ENCODE peak calls at places on chromosomes 5 and 9, in four cellular contexts. F is tibial artery, W is mesenchymal stem cell, K is psoas muscle. P is an unnamed sample.

GRCh38 chr9:112823257-112823656 is 67.4 kb downstream of the SLC46A2 start:
- DNase-seq in F (no peak), W (no peak), K (no peak), P (no peak)

GRCh38 chr9:89384783-89385182 is 66.5 kb downstream of the SECISBP2 start:
- DNase-seq in F (no peak), W (no peak), K (no peak), P (no peak)

GRCh38 chr9:135533093-135533492 is 11.9 kb downstream of the LCN1 start:
- DNase-seq in F (no peak), W (no peak), K (no peak), P (no peak)

GRCh38 chr5:92401492-92401891 is 1018.4 kb upstream of the ARRDC3 start:
- DNase-seq in F (no peak), W (no peak), K (no peak), P (no peak)

GRCh38 chr5:78605611-78606010 is 43.0 kb downstream of the LHFPL2 start:
- DNase-seq in F (no peak), W (no peak), K (no peak), P (no peak)

GRCh38 chr5:132979367-132979935 is 16.0 kb upstream of the AFF4 start:
- DNase-seq in F (no peak), W (peak; percentile 34), K (no peak), P (peak; percentile 20)

GRCh38 chr9:136087741-136088480 is 7.2 kb downstream of the NACC2 start:
- DNase-seq in F (no peak), W (no peak), K (peak; percentile 48), P (no peak)

GRCh38 chr5:91225848-91226686 is 157.1 kb downstream of the ARRDC3 start:
- DNase-seq in F (no peak), W (no peak), K (no peak), P (no peak)

GRCh38 chr9:72210522-72210921 is 61.3 kb downstream of the GDA start:
- DNase-seq in F (no peak), W (no peak), K (no peak), P (no peak)

GRCh38 chr5:76807296-76807695 is 11.5 kb upstream of the F2RL1 start:
- DNase-seq in F (no peak), W (peak; percentile 92), K (no peak), P (peak; percentile 66)

DNA sequence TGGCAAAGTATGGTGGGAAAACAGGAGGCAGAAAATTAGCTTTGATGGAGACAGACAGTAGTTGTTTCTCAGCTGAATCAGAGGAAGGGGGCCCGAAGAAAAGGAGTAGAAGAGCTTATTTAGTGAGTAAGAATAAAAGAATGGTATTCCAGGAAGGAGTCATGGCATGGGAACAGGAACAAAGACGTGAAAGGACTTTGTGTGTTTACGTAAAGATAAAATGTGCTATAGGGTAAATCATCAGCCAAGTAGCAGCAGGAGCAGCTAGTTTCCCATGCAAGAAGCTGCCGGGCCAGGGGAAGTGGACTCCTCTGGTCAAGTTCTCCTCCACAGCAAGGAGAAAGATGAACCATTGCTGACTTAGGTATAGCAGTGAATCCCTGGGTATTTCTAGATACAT is 454.5 kb downstream of the HINT1 start:
- DNase-seq in F (no peak), W (peak; percentile 76), K (no peak), P (no peak)
- H3K4me3 ChIP-seq in F (no peak overlapping the region), W (no peak overlapping the region), K (no peak overlapping the region), P (no peak overlapping the region)

GRCh38 chr5:176342766-176343458 is 18.7 kb downstream of the KIAA1191 start:
- DNase-seq in F (no peak), W (no peak), K (no peak), P (no peak)
- H3K36me3 ChIP-seq in F (peaks cover 65% of the 10 kb centered on the region), W (peaks cover 21% of the 10 kb centered on the region), K (peaks cover 56% of the 10 kb centered on the region), P (peaks cover 34% of the 10 kb centered on the region)

GRCh38 chr9:74555015-74555414 is 57.9 kb downstream of the RORB start:
- DNase-seq in F (no peak), W (no peak), K (no peak), P (no peak)
- H3K4me1 ChIP-seq in F (no peaks in the 10 kb centered on the region), W (no peaks in the 10 kb centered on the region), K (no peaks in the 10 kb centered on the region), P (no peaks in the 10 kb centered on the region)

GRCh38 chr5:154140381-154140780 is 50.2 kb upstream of the GALNT10 start:
- DNase-seq in F (no peak), W (no peak), K (no peak), P (no peak)

GRCh38 chr5:154141686-154142300 is 48.7 kb upstream of the GALNT10 start:
- DNase-seq in F (no peak), W (no peak), K (no peak), P (no peak)

GRCh38 chr5:154145268-154145667 is 45.3 kb upstream of the GALNT10 start:
- DNase-seq in F (no peak), W (no peak), K (no peak), P (no peak)

GRCh38 chr5:154146409-154146808 is 44.1 kb upstream of the GALNT10 start:
- DNase-seq in F (no peak), W (no peak), K (no peak), P (no peak)

DNA sequence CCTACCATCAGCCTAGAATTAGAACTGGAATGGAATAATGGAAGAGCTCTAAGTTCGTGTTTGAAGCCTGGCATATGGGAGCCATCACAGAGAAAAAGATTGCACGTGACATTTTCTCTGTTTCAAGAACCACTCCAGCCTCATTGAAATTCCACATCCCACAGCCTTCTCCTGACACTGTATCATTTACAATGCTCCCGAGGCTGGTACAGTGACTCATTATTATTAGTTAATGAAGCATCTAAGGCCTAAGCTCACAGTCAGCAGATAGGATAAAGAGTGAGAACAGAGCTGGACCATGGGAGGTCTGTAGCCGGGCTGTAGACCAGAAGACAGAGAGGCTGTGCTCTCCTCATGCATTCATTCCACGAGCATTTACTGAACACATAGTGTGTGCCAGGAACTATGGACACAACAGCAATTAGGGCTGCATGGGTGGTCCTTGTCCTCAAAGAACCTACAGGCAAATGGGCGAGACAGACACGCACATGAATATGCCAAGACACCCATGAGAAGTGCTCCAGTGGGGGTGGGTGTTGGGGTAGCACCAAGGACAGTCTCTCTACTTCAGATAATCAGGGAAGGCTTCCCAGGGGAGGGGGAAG is 47.3 kb upstream of the GALNT10 start:
- DNase-seq in F (no peak), W (no peak), K (no peak), P (peak; percentile 91)
- H3K4me3 ChIP-seq in F (no peak overlapping the region), W (no peak overlapping the region), K (no peak overlapping the region), P (no peak overlapping the region)

P was measured in SJSA1.